ENCODE peak calls at places on chromosomes 5 and 9, in four cellular contexts. I is glutamatergic neuron, J is lower lobe of right lung, Z is tibial nerve. L is an unnamed sample.

GRCh38 chr5:10747678-10748622 is 13.1 kb downstream of the DAP start:
- DNase-seq in I (no peak), Z (no peak), J (no peak), L (no peak)

GRCh38 chr9:74960548-74960947 is 7.8 kb upstream of the C9orf40 start:
- DNase-seq in J (no peak), I (no peak), Z (no peak), L (no peak)

GRCh38 chr9:127537014-127537413 is 75.1 kb upstream of the STXBP1 start:
- DNase-seq in J (no peak), Z (no peak), I (no peak), L (no peak)

GRCh38 chr5:16855475-16855874 is 80.6 kb downstream of the MYO10 start:
- DNase-seq in Z (no peak), J (no peak), I (peak; percentile 57), L (peak; percentile 52)

GRCh38 chr9:77883846-77884771 is 147.5 kb downstream of the GNAQ start:
- DNase-seq in Z (no peak), I (peak; percentile 25), J (no peak), L (peak; percentile 19)

GRCh38 chr5:68252678-68253520 is 37.3 kb downstream of the PIK3R1 start:
- DNase-seq in I (peak; percentile 67), Z (peak; percentile 60), J (no peak), L (peak; percentile 77)

GRCh38 chr5:133611357-133612020 is 852 bp downstream of the FSTL4 start:
- DNase-seq in Z (no peak), I (peak; percentile 43), J (no peak), L (peak; percentile 29)

GRCh38 chr9:124222918-124223720 is 34.6 kb upstream of the NEK6 start:
- DNase-seq in J (peak; percentile 91), I (no peak), Z (peak; percentile 78), L (no peak)

GRCh38 chr9:35907732-35908483 is 1.4 kb upstream of the SPAAR start:
- DNase-seq in J (peak; percentile 73), I (no peak), Z (peak; percentile 82), L (peak; percentile 68)

GRCh38 chr5:139472410-139473030 is 1.7 kb downstream of the SMIM33 start:
- DNase-seq in I (no peak), Z (no peak), J (no peak), L (no peak)

GRCh38 chr5:149641000-149641576 is 59.8 kb downstream of the ARHGEF37 start:
- DNase-seq in J (no peak), I (no peak), Z (peak; percentile 27), L (no peak)

GRCh38 chr9:111898331-111899096 is 1.9 kb downstream of the UGCG start:
- DNase-seq in Z (no peak), J (no peak), I (no peak), L (no peak)

GRCh38 chr5:85814596-85814995 is 803.1 kb upstream of the COX7C start:
- DNase-seq in I (no peak), J (no peak), Z (no peak), L (peak; percentile 44)

GRCh38 chr5:138018844-138019243 is 14.0 kb downstream of the FAM13B start:
- DNase-seq in Z (no peak), J (no peak), I (no peak), L (no peak)

GRCh38 chr9:32525506-32525905 is 490 bp downstream of the RIGI start:
- DNase-seq in J (no peak), I (no peak), Z (peak; percentile 13), L (no peak)

DNA sequence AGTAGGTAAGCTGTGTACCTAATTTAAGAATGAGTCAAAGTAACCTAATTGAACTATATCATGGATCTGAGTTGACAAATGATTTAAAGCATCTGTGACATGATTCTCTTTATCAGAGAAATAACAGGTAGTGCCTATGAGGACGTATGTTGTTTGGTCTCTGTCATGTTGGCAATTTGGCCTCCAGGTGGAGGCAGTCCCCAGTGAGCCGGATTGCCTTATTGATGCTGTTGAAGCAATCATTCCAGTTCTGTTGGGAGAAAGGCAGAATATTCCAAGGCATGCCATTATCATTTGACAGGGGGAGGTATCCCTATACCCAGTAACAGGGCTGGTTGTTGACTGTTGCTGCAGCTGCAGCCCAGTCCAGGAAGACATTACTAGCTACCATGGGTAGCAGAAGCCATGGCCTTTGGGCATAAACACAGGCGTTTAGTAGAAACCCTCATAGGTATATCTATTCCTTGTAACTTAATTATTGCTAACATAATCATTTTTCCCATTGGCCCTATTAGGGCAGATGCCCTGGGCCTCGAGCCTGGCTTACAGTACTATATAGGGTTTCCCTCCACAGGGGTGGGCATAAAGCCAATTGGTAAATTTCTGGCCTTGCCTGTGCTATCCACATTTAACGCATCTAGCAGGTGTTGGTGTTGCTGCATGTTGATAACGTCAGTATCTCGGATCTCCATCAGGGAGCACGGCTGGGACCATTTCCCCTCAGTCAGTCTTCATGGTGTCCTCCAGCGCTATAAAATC is 12.2 kb upstream of the SLC22A4 start:
- DNase-seq in Z (no peak), J (no peak), I (no peak), L (peak; percentile 82)
- TF ChIP-seq CTCF in Z (no peak), J (no peak), I (no peak), L (peak; percentile 63)

GRCh38 chr5:1235379-1235778 is 10.2 kb downstream of the SLC6A18 start:
- DNase-seq in J (no peak), I (no peak), Z (no peak), L (peak; percentile 56)
- TF ChIP-seq CTCF in J (no peak), I (no peak), Z (no peak), L (peak; percentile 61)

GRCh38 chr5:4229414-4229813 is 633.8 kb downstream of the IRX1 start:
- DNase-seq in I (no peak), J (no peak), Z (no peak), L (no peak)

GRCh38 chr5:4229866-4230265 is 634.2 kb downstream of the IRX1 start:
- DNase-seq in I (no peak), Z (no peak), J (no peak), L (no peak)

GRCh38 chr5:4228708-4229107 is 633.1 kb downstream of the IRX1 start:
- DNase-seq in J (no peak), Z (no peak), I (no peak), L (no peak)

GRCh38 chr5:4225741-4226140 is 630.1 kb downstream of the IRX1 start:
- DNase-seq in Z (no peak), I (no peak), J (no peak), L (no peak)

GRCh38 chr5:4226565-4226964 is 630.9 kb downstream of the IRX1 start:
- DNase-seq in I (no peak), J (no peak), Z (no peak), L (no peak)
- TF ChIP-seq CTCF in I (no peak), J (no peak), Z (no peak), L (no peak)

DNA sequence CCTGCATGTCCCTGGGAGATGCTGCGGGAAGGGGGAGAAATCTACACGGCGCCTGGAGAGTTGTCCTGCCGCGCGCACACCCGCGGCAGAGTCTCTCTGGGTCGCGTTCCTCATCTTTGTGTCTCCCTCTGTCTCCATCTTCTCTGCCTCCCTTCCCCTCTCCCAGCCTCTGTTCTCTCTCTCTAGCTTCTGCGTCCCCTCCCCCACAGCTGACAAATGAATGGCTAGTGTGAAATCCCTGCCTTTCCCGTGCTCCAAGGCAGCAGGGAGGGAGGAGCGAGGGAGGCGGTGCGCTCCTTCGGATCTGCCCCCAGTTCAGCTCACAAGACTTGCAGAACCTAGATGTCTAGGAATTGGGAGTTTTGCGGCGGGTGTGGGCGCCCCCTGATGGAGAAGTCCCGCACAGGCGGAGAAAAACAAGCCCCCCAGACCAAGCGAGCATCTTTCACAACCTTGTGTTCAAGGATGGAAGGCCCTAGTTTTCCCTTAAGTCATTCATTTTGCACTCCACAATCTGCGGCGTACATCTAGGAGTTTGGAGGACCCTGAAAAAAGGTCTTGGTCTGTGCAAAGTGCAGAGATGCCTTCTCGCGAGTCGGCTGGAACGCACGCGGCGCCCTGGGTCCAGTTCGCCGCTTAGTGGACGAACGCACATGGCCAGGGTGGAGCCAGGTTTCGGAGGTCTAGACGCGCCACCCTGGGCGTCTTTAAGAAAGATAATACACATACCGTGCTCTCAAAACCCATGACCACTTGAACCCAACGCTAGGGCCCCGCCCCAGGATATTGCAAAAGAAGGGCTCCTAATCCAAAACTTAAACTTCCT is 2.0 kb downstream of the VCAN start:
- DNase-seq in I (peak; percentile 95), Z (peak; percentile 95), J (peak; percentile 86), L (peak; percentile 88)
- TF ChIP-seq CTCF in I (peak; percentile 87), Z (peak; percentile 88), J (peak; percentile 78), L (peak; percentile 87)